ENCODE peak calls at places on chromosomes 13 and 19, in four cellular contexts. One of them, this sample, is unnamed.
A peak's percentile ranks its signal among the peaks of the same experiment; 100 is the strongest.

GRCh38 chr19:6958786-6959185 is 62.4 kb downstream of the MBD3L2B start:
- DNase-seq in AG04450: no peak
- DNase-seq in mammary epithelial cell: no peak
- DNase-seq in body of pancreas: no peak
- DNase-seq in this sample: no peak

GRCh38 chr13:28147489-28147888 is 9.1 kb downstream of the PAN3 start:
- DNase-seq in AG04450: no peak
- DNase-seq in mammary epithelial cell: peak; percentile 70
- DNase-seq in body of pancreas: no peak
- DNase-seq in this sample: no peak

GRCh38 chr13:101511766-101512165 is 59.3 kb downstream of the ITGBL1 start:
- DNase-seq in AG04450: no peak
- DNase-seq in mammary epithelial cell: no peak
- DNase-seq in body of pancreas: no peak
- DNase-seq in this sample: no peak

GRCh38 chr13:48304132-48304876 is 753 bp downstream of the RB1 start:
- DNase-seq in AG04450: peak; percentile 7
- DNase-seq in mammary epithelial cell: peak; percentile 56
- DNase-seq in body of pancreas: peak; percentile 38
- DNase-seq in this sample: peak; percentile 63

GRCh38 chr13:87356314-87356713 is 314.9 kb upstream of the SLITRK5 start:
- DNase-seq in AG04450: no peak
- DNase-seq in mammary epithelial cell: no peak
- DNase-seq in body of pancreas: no peak
- DNase-seq in this sample: no peak

GRCh38 chr13:21673592-21674270 is 2.9 kb downstream of the FGF9 start:
- DNase-seq in AG04450: no peak
- DNase-seq in mammary epithelial cell: peak; percentile 47
- DNase-seq in body of pancreas: peak; percentile 39
- DNase-seq in this sample: peak; percentile 38

GRCh38 chr19:3135961-3136683 is at the start of gene GNA15:
- DNase-seq in AG04450: no peak
- DNase-seq in mammary epithelial cell: peak; percentile 83
- DNase-seq in body of pancreas: peak; percentile 31
- DNase-seq in this sample: no peak

GRCh38 chr19:28213476-28214082 is 999.4 kb downstream of the UQCRFS1 start:
- DNase-seq in AG04450: no peak
- DNase-seq in mammary epithelial cell: no peak
- DNase-seq in body of pancreas: no peak
- DNase-seq in this sample: no peak

GRCh38 chr13:100811431-100811830 is 136.8 kb upstream of the TMTC4 start:
- DNase-seq in AG04450: no peak
- DNase-seq in mammary epithelial cell: no peak
- DNase-seq in body of pancreas: no peak
- DNase-seq in this sample: no peak

GRCh38 chr13:51829236-51829899 is 15.6 kb downstream of the TMEM272 start:
- DNase-seq in AG04450: no peak
- DNase-seq in mammary epithelial cell: no peak
- DNase-seq in body of pancreas: no peak
- DNase-seq in this sample: no peak

GRCh38 chr19:48624791-48625723 is 5.8 kb downstream of the SPHK2 start:
- DNase-seq in AG04450: no peak
- DNase-seq in mammary epithelial cell: no peak
- DNase-seq in body of pancreas: no peak
- DNase-seq in this sample: no peak

GRCh38 chr13:43100667-43101066 is 77.3 kb downstream of the DNAJC15 start:
- DNase-seq in AG04450: no peak
- DNase-seq in mammary epithelial cell: no peak
- DNase-seq in body of pancreas: no peak
- DNase-seq in this sample: no peak

GRCh38 chr19:55099557-55100506 is 17.6 kb downstream of the PPP1R12C start:
- DNase-seq in AG04450: no peak
- DNase-seq in mammary epithelial cell: no peak
- DNase-seq in body of pancreas: no peak
- DNase-seq in this sample: peak; percentile 58

GRCh38 chr19:15640294-15640903 is at the start of gene CYP4F3:
- DNase-seq in AG04450: no peak
- DNase-seq in mammary epithelial cell: peak; percentile 95
- DNase-seq in body of pancreas: peak; percentile 67
- DNase-seq in this sample: no peak

DNA sequence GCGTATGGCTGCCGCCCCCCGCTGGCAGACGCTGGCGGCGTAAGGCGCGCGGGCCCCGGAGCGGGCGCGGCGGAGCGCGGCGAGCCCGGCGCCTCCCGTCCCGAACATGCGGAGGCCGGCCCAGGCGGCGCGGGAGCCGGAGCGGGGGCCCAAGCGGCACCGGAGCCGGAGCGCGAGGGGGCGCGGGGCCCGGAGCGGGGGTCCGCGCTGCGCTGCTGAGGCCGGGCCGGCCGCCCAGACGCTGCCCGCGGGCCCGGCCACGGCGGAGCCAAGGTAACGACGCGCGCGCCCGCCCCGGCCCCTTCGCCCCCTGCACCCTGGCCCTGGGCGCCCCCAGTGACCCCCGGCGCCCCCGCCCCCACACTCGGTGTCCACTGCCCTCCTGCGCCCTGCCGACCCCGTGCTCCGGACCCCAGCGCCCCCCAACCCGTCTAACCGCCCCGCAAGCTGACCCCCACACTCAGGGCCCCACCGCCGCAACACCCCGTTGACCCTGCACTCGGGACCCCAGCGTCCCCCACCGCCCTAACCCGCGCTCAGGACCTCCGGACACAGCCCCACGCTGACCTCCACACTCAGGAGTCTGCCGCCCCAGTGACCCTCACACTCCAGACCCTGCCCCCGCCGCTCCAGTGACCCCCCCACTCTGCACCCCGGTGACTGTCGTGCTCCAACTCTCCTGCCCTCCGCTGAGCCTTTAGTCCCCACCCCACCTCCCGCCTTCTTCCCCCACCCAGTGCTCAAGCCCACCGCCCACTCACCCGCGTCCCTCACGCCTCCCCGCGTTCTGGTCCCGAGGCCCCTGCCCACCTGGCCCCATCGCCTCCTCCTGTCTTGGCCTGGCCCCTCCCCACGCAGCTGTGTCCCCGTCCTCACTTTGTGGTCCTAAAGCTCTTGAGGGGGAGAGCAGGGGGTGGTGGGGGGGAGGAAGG is at the start of gene CSNK1G2:
- DNase-seq in AG04450: no peak
- DNase-seq in mammary epithelial cell: no peak
- DNase-seq in body of pancreas: no peak
- DNase-seq in this sample: no peak
- H3K27ac ChIP-seq in AG04450: peak within 1 kb of the TSS; percentile 96
- H3K27ac ChIP-seq in mammary epithelial cell: peak within 1 kb of the TSS; percentile 89
- H3K27ac ChIP-seq in body of pancreas: peak within 1 kb of the TSS; percentile 90
- H3K27ac ChIP-seq in this sample: peak within 1 kb of the TSS; percentile 92

GRCh38 chr19:57786906-57787305 is 17.4 kb downstream of the ZNF586 start:
- DNase-seq in AG04450: no peak
- DNase-seq in mammary epithelial cell: no peak
- DNase-seq in body of pancreas: no peak
- DNase-seq in this sample: no peak
- H3K9me3 ChIP-seq in AG04450: peaks cover 52% of the 10 kb centered on the region
- H3K9me3 ChIP-seq in mammary epithelial cell: peaks cover 3% of the 10 kb centered on the region
- H3K9me3 ChIP-seq in body of pancreas: peaks cover 41% of the 10 kb centered on the region
- H3K9me3 ChIP-seq in this sample: no peaks in the 10 kb centered on the region

GRCh38 chr13:90447034-90447734 is 900.3 kb upstream of the MIR17HG start:
- DNase-seq in AG04450: no peak
- DNase-seq in mammary epithelial cell: no peak
- DNase-seq in body of pancreas: no peak
- DNase-seq in this sample: no peak

GRCh38 chr13:90444232-90444631 is 903.3 kb upstream of the MIR17HG start:
- DNase-seq in AG04450: no peak
- DNase-seq in mammary epithelial cell: no peak
- DNase-seq in body of pancreas: no peak
- DNase-seq in this sample: no peak

GRCh38 chr13:90445179-90445578 is 902.3 kb upstream of the MIR17HG start:
- DNase-seq in AG04450: peak; percentile 79
- DNase-seq in mammary epithelial cell: peak; percentile 80
- DNase-seq in body of pancreas: peak; percentile 16
- DNase-seq in this sample: peak; percentile 95

GRCh38 chr13:90448466-90449037 is 898.9 kb upstream of the MIR17HG start:
- DNase-seq in AG04450: no peak
- DNase-seq in mammary epithelial cell: no peak
- DNase-seq in body of pancreas: no peak
- DNase-seq in this sample: peak; percentile 57

DNA sequence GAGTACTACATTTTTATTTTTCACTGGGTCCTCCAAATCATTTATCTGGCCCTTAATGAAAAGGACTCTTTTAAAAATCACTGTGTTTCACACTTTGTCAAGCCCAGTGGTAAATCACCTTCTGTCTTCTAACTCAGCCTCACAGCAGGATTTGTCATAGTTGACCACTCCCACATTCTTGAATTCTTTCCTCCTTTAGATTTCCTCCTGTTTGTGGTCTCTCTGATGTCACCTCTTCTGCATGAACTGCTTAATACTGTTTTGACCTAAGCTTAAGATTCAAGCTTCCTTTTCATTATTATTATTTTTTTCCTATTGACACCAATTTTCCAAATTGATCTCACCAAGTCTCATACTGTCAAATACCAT is 899.8 kb upstream of the MIR17HG start:
- DNase-seq in AG04450: no peak
- DNase-seq in mammary epithelial cell: peak; percentile 68
- DNase-seq in body of pancreas: no peak
- DNase-seq in this sample: no peak
- H3K27ac ChIP-seq in AG04450: no peak overlapping the region
- H3K27ac ChIP-seq in mammary epithelial cell: no peak overlapping the region
- H3K27ac ChIP-seq in body of pancreas: no peak overlapping the region
- H3K27ac ChIP-seq in this sample: no peak overlapping the region

GRCh38 chr13:33347866-33348265 is 62.3 kb upstream of the STARD13 start:
- DNase-seq in AG04450: no peak
- DNase-seq in mammary epithelial cell: no peak
- DNase-seq in body of pancreas: no peak
- DNase-seq in this sample: no peak

GRCh38 chr13:33340631-33341030 is 55.1 kb upstream of the STARD13 start:
- DNase-seq in AG04450: no peak
- DNase-seq in mammary epithelial cell: no peak
- DNase-seq in body of pancreas: no peak
- DNase-seq in this sample: peak; percentile 65

GRCh38 chr13:33345842-33346241 is 60.3 kb upstream of the STARD13 start:
- DNase-seq in AG04450: no peak
- DNase-seq in mammary epithelial cell: no peak
- DNase-seq in body of pancreas: no peak
- DNase-seq in this sample: no peak

GRCh38 chr13:33341861-33342452 is 56.4 kb upstream of the STARD13 start:
- DNase-seq in AG04450: no peak
- DNase-seq in mammary epithelial cell: no peak
- DNase-seq in body of pancreas: no peak
- DNase-seq in this sample: no peak
- H3K9me3 ChIP-seq in AG04450: no peaks in the 10 kb centered on the region
- H3K9me3 ChIP-seq in mammary epithelial cell: no peaks in the 10 kb centered on the region
- H3K9me3 ChIP-seq in body of pancreas: no peaks in the 10 kb centered on the region
- H3K9me3 ChIP-seq in this sample: no peaks in the 10 kb centered on the region

DNA sequence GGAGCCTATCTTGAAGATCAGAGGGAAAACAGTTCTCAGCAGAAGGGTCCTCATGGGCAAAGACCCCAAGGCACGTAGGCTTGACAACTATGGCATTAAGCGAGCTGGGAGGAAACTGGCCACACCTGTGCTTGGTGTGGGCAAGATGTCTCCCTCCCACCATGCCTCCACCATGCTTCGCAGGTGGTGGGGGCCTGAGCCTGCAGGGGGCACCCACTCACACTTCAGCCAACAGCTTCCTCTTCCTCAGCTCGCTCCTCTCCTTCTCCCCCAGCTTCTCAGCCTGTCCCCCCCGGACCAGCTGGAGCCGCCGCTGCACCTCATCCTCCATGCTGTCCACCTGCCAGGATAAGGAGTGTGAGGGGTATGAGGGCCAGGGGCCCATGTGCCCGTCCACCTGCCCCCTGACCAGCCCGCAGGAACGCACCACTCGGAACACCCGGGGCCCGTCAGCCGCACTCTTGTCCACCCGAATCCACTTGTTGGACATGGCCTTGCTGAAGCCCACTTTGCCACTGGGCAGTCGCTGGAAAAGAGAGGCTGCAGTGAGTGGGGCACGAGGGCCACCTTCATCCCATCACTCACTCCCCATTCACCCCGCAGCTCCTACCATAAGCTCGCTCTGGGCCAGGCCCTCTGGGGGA is 3.4 kb downstream of the FARSA start:
- DNase-seq in AG04450: no peak
- DNase-seq in mammary epithelial cell: no peak
- DNase-seq in body of pancreas: no peak
- DNase-seq in this sample: no peak
- H3K27ac ChIP-seq in AG04450: no peak overlapping the region
- H3K27ac ChIP-seq in mammary epithelial cell: no peak overlapping the region
- H3K27ac ChIP-seq in body of pancreas: no peak overlapping the region
- H3K27ac ChIP-seq in this sample: no peak overlapping the region

DNA sequence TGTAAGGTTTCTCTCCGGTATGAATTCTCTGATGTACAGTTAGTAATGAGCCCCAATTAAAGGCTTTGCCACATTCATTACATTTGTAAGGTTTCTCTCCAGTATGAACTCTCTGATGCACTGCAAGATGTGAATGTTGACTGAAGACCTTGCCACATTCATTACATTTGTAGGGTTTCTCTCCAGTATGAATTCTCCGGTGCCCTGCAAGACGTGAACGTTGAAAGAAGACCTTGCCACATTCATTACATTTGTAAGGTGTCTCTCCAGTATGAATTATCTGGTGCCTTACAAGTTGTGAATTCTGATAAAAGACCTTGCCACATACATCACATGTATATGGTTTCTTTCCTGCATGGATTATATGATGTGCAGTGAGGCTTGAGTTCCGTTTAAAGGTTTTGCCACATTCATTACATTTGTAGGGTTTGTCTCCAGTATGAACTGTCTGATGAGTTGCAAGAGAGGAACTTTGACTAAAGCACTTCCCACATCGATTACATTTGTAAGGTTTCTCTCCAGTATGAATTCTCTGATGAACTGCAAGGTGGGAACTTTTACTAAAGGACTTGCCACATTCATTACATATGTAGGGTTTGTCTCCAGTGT is 17.7 kb upstream of the ZNF432 start:
- DNase-seq in AG04450: no peak
- DNase-seq in mammary epithelial cell: no peak
- DNase-seq in body of pancreas: no peak
- DNase-seq in this sample: no peak
- H3K9me3 ChIP-seq in AG04450: peaks cover 67% of the 10 kb centered on the region
- H3K9me3 ChIP-seq in mammary epithelial cell: peaks cover 79% of the 10 kb centered on the region
- H3K9me3 ChIP-seq in body of pancreas: peaks cover 87% of the 10 kb centered on the region
- H3K9me3 ChIP-seq in this sample: peaks cover 15% of the 10 kb centered on the region

DNA sequence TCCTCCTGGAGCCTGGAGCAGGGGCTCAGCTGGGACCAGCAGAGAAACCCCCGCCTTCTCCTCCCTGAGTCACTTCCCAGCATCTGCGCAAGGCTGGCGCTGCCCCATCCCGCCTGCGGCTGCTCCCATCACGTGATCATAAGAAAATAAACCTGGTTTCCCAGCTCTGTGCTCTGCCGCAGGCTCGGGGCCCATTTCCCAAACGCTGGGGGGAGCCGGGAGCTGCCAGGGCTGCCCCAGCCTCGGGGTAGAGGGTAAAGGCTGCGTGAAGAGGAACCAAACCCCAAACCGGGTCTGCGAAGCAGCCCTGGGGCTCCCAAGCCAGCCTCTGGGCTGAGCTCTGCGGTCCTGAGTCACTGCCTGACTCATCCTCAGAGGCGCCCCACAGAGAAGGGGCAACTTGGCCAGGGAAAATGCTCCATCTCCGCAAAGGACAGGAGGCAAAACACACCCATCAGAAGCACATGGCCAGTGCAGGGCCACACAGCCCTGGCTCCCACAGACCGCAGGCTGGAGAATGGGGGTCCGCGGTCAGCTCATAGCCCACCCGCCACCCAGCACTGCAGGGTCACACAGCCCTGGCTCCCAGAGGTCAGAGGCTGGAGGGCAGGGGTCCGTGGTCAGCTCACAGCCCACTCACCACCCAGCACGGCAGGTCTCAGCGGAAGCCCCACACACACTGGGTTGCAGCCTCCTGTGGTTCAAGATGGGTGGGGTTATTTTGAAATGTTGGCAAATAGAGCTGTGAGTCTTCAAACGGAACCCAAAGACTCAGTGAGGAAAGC is 67.1 kb downstream of the RASA3 start:
- DNase-seq in AG04450: peak; percentile 92
- DNase-seq in mammary epithelial cell: peak; percentile 98
- DNase-seq in body of pancreas: peak; percentile 86
- DNase-seq in this sample: peak; percentile 97
- H3K27ac ChIP-seq in AG04450: peak overlapping the region; percentile 99
- H3K27ac ChIP-seq in mammary epithelial cell: peak overlapping the region; percentile 83
- H3K27ac ChIP-seq in body of pancreas: peak overlapping the region; percentile 80
- H3K27ac ChIP-seq in this sample: peak overlapping the region; percentile 41

This sample was measured in cardiac muscle cell.